ENCODE peak calls at places on chromosomes 11 and 22, in eight cellular contexts. One of them, this sample, is unnamed.

GRCh38 chr11:1335811-1336761 is 26.7 kb upstream of the TOLLIP start:
- DNase-seq in AG04450: peak
- DNase-seq in right atrium auricular region: peak
- DNase-seq in AG09319: peak
- DNase-seq in GM06990: peak
- DNase-seq in sigmoid colon: peak
- DNase-seq in colonic mucosa: peak
- DNase-seq in AG10803: peak
- DNase-seq in this sample: no peak

GRCh38 chr22:28243539-28243938 is 324.5 kb upstream of the PITPNB start:
- DNase-seq in GM06990: no peak
- DNase-seq in sigmoid colon: no peak
- DNase-seq in AG04450: no peak
- DNase-seq in AG10803: peak
- DNase-seq in right atrium auricular region: no peak
- DNase-seq in colonic mucosa: no peak
- DNase-seq in AG09319: no peak
- DNase-seq in this sample: no peak

GRCh38 chr11:46693597-46694012 is 6.8 kb downstream of the ARHGAP1 start:
- DNase-seq in AG09319: no peak
- DNase-seq in sigmoid colon: no peak
- DNase-seq in AG04450: no peak
- DNase-seq in colonic mucosa: no peak
- DNase-seq in GM06990: no peak
- DNase-seq in AG10803: peak
- DNase-seq in right atrium auricular region: no peak
- DNase-seq in this sample: no peak

GRCh38 chr11:111452146-111452545 is 60.0 kb downstream of the BTG4 start:
- DNase-seq in AG10803: peak
- DNase-seq in right atrium auricular region: no peak
- DNase-seq in sigmoid colon: no peak
- DNase-seq in AG04450: no peak
- DNase-seq in AG09319: no peak
- DNase-seq in GM06990: no peak
- DNase-seq in colonic mucosa: no peak
- DNase-seq in this sample: peak

GRCh38 chr11:36150986-36151385 is 138.2 kb downstream of the COMMD9 start:
- DNase-seq in right atrium auricular region: no peak
- DNase-seq in AG10803: peak
- DNase-seq in GM06990: no peak
- DNase-seq in sigmoid colon: no peak
- DNase-seq in AG09319: no peak
- DNase-seq in colonic mucosa: no peak
- DNase-seq in AG04450: no peak
- DNase-seq in this sample: no peak

GRCh38 chr11:34251640-34251980 is 106.2 kb downstream of the ABTB2 start:
- DNase-seq in AG04450: no peak
- DNase-seq in AG10803: peak
- DNase-seq in GM06990: no peak
- DNase-seq in AG09319: no peak
- DNase-seq in right atrium auricular region: no peak
- DNase-seq in sigmoid colon: no peak
- DNase-seq in colonic mucosa: no peak
- DNase-seq in this sample: no peak

GRCh38 chr11:34151166-34151565 is 45.7 kb downstream of the NAT10 start:
- DNase-seq in colonic mucosa: no peak
- DNase-seq in right atrium auricular region: no peak
- DNase-seq in AG04450: no peak
- DNase-seq in GM06990: no peak
- DNase-seq in AG10803: no peak
- DNase-seq in AG09319: no peak
- DNase-seq in sigmoid colon: peak
- DNase-seq in this sample: no peak

GRCh38 chr11:27481992-27482391 is 9.4 kb upstream of the LGR4 start:
- DNase-seq in sigmoid colon: no peak
- DNase-seq in AG04450: no peak
- DNase-seq in GM06990: no peak
- DNase-seq in AG10803: no peak
- DNase-seq in AG09319: no peak
- DNase-seq in right atrium auricular region: no peak
- DNase-seq in colonic mucosa: no peak
- DNase-seq in this sample: no peak

GRCh38 chr11:101091781-101092180 is 37.8 kb downstream of the PGR start:
- DNase-seq in sigmoid colon: no peak
- DNase-seq in AG09319: no peak
- DNase-seq in colonic mucosa: no peak
- DNase-seq in AG10803: no peak
- DNase-seq in GM06990: no peak
- DNase-seq in right atrium auricular region: no peak
- DNase-seq in AG04450: no peak
- DNase-seq in this sample: no peak

GRCh38 chr11:129018991-129019390 is 76.3 kb upstream of the TP53AIP1 start:
- DNase-seq in AG09319: no peak
- DNase-seq in AG04450: no peak
- DNase-seq in sigmoid colon: no peak
- DNase-seq in AG10803: no peak
- DNase-seq in right atrium auricular region: no peak
- DNase-seq in GM06990: no peak
- DNase-seq in colonic mucosa: peak
- DNase-seq in this sample: no peak
- TF ChIP-seq CTCF in AG09319: no peak
- TF ChIP-seq CTCF in AG04450: no peak
- TF ChIP-seq CTCF in sigmoid colon: no peak
- TF ChIP-seq CTCF in AG10803: no peak
- TF ChIP-seq CTCF in right atrium auricular region: no peak
- TF ChIP-seq CTCF in GM06990: no peak
- TF ChIP-seq CTCF in colonic mucosa: no peak
- TF ChIP-seq CTCF in this sample: no peak

GRCh38 chr22:22410677-22411076 is 97.9 kb downstream of the ZNF280B start:
- DNase-seq in colonic mucosa: no peak
- DNase-seq in AG04450: no peak
- DNase-seq in right atrium auricular region: no peak
- DNase-seq in AG10803: no peak
- DNase-seq in GM06990: no peak
- DNase-seq in sigmoid colon: no peak
- DNase-seq in AG09319: no peak
- DNase-seq in this sample: peak

GRCh38 chr22:22408269-22408668 is 100.3 kb downstream of the ZNF280B start:
- DNase-seq in AG04450: no peak
- DNase-seq in AG09319: no peak
- DNase-seq in AG10803: no peak
- DNase-seq in colonic mucosa: no peak
- DNase-seq in sigmoid colon: no peak
- DNase-seq in GM06990: no peak
- DNase-seq in right atrium auricular region: no peak
- DNase-seq in this sample: peak

GRCh38 chr22:22407061-22407460 is 101.5 kb downstream of the ZNF280B start:
- DNase-seq in colonic mucosa: no peak
- DNase-seq in right atrium auricular region: peak
- DNase-seq in GM06990: no peak
- DNase-seq in AG04450: no peak
- DNase-seq in sigmoid colon: no peak
- DNase-seq in AG09319: no peak
- DNase-seq in AG10803: no peak
- DNase-seq in this sample: peak

GRCh38 chr22:22410121-22410520 is 98.4 kb downstream of the ZNF280B start:
- DNase-seq in right atrium auricular region: peak
- DNase-seq in sigmoid colon: no peak
- DNase-seq in AG10803: peak
- DNase-seq in AG04450: no peak
- DNase-seq in GM06990: peak
- DNase-seq in AG09319: no peak
- DNase-seq in colonic mucosa: no peak
- DNase-seq in this sample: peak

DNA sequence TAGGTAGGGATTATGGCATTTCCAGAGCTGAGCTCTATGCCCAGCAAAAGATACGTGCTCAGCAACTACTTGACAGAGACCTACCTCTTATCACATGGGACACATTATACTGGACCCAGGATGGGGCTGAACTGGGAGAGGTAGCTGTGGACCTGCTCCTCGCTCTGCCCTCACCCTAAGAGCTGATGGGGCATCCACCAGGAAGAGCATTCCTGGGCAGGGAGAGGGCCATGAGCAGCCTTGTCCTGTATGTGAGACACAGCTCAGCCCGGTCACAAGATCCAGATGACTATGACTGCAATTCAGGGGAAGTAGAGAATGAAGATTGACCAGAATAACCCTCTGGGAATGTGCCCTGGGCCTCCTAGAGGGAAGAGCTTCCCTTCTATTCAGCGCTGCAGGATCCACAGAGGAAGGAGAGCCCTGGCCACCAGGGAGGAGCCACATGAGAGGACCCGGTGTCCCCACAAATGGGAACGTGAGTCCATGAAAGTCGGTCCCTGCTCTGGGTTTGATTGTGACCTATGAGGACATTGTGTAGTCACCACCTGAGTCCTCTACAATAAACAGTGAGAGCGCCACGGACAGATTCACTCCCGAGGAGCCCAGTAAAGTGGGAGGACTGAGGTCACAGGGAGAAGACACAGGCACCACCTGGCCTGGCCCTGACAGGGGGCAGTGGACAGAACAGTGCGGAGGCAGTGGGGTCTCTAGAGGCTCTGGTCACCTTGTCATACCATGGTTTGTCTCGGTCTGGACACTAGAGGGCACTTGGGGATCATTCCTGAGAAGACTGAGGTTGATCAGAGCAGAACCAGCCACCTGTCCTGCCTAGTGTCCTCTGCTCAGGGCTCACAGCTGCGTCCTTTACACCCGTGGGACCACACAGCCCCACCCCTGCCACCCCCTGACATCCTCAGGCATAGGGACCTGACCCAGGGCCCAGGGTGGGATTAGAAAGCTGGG is 99.5 kb downstream of the ZNF280B start:
- DNase-seq in GM06990: peak
- DNase-seq in AG04450: no peak
- DNase-seq in AG10803: peak
- DNase-seq in right atrium auricular region: peak
- DNase-seq in sigmoid colon: no peak
- DNase-seq in AG09319: no peak
- DNase-seq in colonic mucosa: no peak
- DNase-seq in this sample: peak
- TF ChIP-seq CTCF in GM06990: peak
- TF ChIP-seq CTCF in AG04450: peak
- TF ChIP-seq CTCF in AG10803: peak
- TF ChIP-seq CTCF in right atrium auricular region: no peak
- TF ChIP-seq CTCF in sigmoid colon: no peak
- TF ChIP-seq CTCF in AG09319: peak
- TF ChIP-seq CTCF in colonic mucosa: no peak
- TF ChIP-seq CTCF in this sample: peak

DNA sequence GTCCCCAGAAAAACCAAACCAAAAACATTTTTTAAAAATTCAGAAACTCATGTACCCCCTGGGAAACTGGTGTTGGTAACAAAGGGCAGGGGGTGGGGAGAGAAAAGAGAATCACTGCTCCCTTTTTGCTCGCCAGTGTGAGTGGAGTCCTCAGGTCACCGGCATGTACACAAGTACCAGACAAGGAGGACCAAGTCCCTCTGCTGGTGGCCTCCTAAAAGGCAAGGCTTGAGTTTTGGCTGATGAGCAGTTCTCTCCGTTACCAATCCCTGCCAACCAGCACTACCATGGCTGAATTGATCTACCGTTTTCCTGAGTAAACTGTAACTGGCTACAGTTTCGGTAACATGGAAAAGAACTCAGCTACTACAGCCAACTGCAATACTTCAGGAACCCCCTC is 22.0 kb downstream of the APOL5 start:
- DNase-seq in AG10803: no peak
- DNase-seq in GM06990: no peak
- DNase-seq in colonic mucosa: no peak
- DNase-seq in right atrium auricular region: no peak
- DNase-seq in AG09319: no peak
- DNase-seq in sigmoid colon: no peak
- DNase-seq in AG04450: no peak
- DNase-seq in this sample: peak
- TF ChIP-seq CTCF in AG10803: peak
- TF ChIP-seq CTCF in GM06990: peak
- TF ChIP-seq CTCF in colonic mucosa: no peak
- TF ChIP-seq CTCF in right atrium auricular region: no peak
- TF ChIP-seq CTCF in AG09319: peak
- TF ChIP-seq CTCF in sigmoid colon: no peak
- TF ChIP-seq CTCF in AG04450: peak
- TF ChIP-seq CTCF in this sample: peak

DNA sequence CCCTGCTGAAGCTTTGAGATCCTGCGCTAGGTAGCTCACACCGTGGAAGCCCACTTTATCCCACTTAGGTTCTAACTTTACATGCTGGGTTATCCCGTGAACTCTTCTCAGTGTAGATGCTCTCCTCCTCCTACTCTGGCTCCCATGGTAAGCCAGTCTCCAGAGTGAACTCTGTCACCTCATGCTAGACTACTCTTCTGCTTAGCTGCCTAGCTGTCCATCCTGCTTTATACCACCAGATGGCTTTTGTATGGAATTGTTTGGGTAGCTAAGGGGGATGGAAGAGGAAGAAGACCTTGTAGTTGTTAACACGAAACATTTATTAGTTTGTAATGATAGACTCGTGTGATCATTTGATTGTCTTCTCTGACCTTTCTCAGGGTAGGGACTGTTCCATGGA is 46.8 kb downstream of the EMSY start:
- DNase-seq in AG10803: no peak
- DNase-seq in AG09319: no peak
- DNase-seq in AG04450: no peak
- DNase-seq in GM06990: no peak
- DNase-seq in right atrium auricular region: no peak
- DNase-seq in sigmoid colon: no peak
- DNase-seq in colonic mucosa: no peak
- DNase-seq in this sample: no peak
- TF ChIP-seq CTCF in AG10803: no peak
- TF ChIP-seq CTCF in AG09319: no peak
- TF ChIP-seq CTCF in AG04450: peak
- TF ChIP-seq CTCF in GM06990: no peak
- TF ChIP-seq CTCF in right atrium auricular region: no peak
- TF ChIP-seq CTCF in sigmoid colon: no peak
- TF ChIP-seq CTCF in colonic mucosa: no peak
- TF ChIP-seq CTCF in this sample: no peak

GRCh38 chr11:3683039-3683438 is 11.9 kb upstream of the CHRNA10 start:
- DNase-seq in sigmoid colon: no peak
- DNase-seq in colonic mucosa: no peak
- DNase-seq in AG04450: no peak
- DNase-seq in AG09319: no peak
- DNase-seq in AG10803: no peak
- DNase-seq in right atrium auricular region: no peak
- DNase-seq in GM06990: no peak
- DNase-seq in this sample: no peak
- TF ChIP-seq CTCF in sigmoid colon: no peak
- TF ChIP-seq CTCF in colonic mucosa: no peak
- TF ChIP-seq CTCF in AG04450: no peak
- TF ChIP-seq CTCF in AG09319: no peak
- TF ChIP-seq CTCF in AG10803: no peak
- TF ChIP-seq CTCF in right atrium auricular region: no peak
- TF ChIP-seq CTCF in GM06990: no peak
- TF ChIP-seq CTCF in this sample: no peak

GRCh38 chr11:14908214-14908880 is 16.3 kb upstream of the CYP2R1 start:
- DNase-seq in AG10803: peak
- DNase-seq in colonic mucosa: peak
- DNase-seq in AG09319: no peak
- DNase-seq in GM06990: no peak
- DNase-seq in AG04450: no peak
- DNase-seq in right atrium auricular region: no peak
- DNase-seq in sigmoid colon: no peak
- DNase-seq in this sample: no peak
- TF ChIP-seq CTCF in AG10803: peak
- TF ChIP-seq CTCF in colonic mucosa: peak
- TF ChIP-seq CTCF in AG09319: peak
- TF ChIP-seq CTCF in GM06990: peak
- TF ChIP-seq CTCF in AG04450: peak
- TF ChIP-seq CTCF in right atrium auricular region: peak
- TF ChIP-seq CTCF in sigmoid colon: peak
- TF ChIP-seq CTCF in this sample: peak

This sample was measured in osteocyte.